ENCODE peak calls at places on chromosomes 13 and 19, in ten cellular contexts. One of them, this sample, is unnamed.

GRCh38 chr19:16736709-16737108 is 17.1 kb downstream of the NWD1 start:
- DNase-seq in dorsolateral prefrontal cortex: no peak
- DNase-seq in heart left ventricle: no peak
- DNase-seq in bronchial epithelial cell: no peak
- DNase-seq in mammary epithelial cell: no peak
- DNase-seq in CD8-positive, alpha-beta memory T cell: no peak
- DNase-seq in H1: no peak
- DNase-seq in mesendoderm: peak; percentile 13
- DNase-seq in cardiac muscle cell: peak; percentile 3
- DNase-seq in AG04450: no peak
- DNase-seq in this sample: no peak

GRCh38 chr19:47111081-47111589 is 2.4 kb downstream of the ZC3H4 start:
- DNase-seq in AG04450: no peak
- DNase-seq in CD8-positive, alpha-beta memory T cell: peak; percentile 59
- DNase-seq in H1: no peak
- DNase-seq in mammary epithelial cell: peak; percentile 28
- DNase-seq in dorsolateral prefrontal cortex: peak; percentile 57
- DNase-seq in heart left ventricle: peak; percentile 30
- DNase-seq in bronchial epithelial cell: no peak
- DNase-seq in cardiac muscle cell: no peak
- DNase-seq in mesendoderm: no peak
- DNase-seq in this sample: no peak

GRCh38 chr19:17121736-17122293 is 46.2 kb downstream of the MYO9B start:
- DNase-seq in heart left ventricle: no peak
- DNase-seq in mesendoderm: no peak
- DNase-seq in dorsolateral prefrontal cortex: no peak
- DNase-seq in H1: no peak
- DNase-seq in cardiac muscle cell: peak; percentile 93
- DNase-seq in bronchial epithelial cell: no peak
- DNase-seq in mammary epithelial cell: no peak
- DNase-seq in CD8-positive, alpha-beta memory T cell: no peak
- DNase-seq in AG04450: no peak
- DNase-seq in this sample: no peak

GRCh38 chr19:49513746-49514118 is 1.3 kb downstream of the FCGRT start:
- DNase-seq in mammary epithelial cell: no peak
- DNase-seq in cardiac muscle cell: no peak
- DNase-seq in heart left ventricle: no peak
- DNase-seq in AG04450: no peak
- DNase-seq in CD8-positive, alpha-beta memory T cell: no peak
- DNase-seq in H1: no peak
- DNase-seq in dorsolateral prefrontal cortex: no peak
- DNase-seq in mesendoderm: no peak
- DNase-seq in bronchial epithelial cell: no peak
- DNase-seq in this sample: no peak

GRCh38 chr19:49624967-49625910 is 14.7 kb downstream of the RRAS start:
- DNase-seq in CD8-positive, alpha-beta memory T cell: no peak
- DNase-seq in mesendoderm: no peak
- DNase-seq in AG04450: no peak
- DNase-seq in heart left ventricle: no peak
- DNase-seq in cardiac muscle cell: no peak
- DNase-seq in bronchial epithelial cell: no peak
- DNase-seq in dorsolateral prefrontal cortex: no peak
- DNase-seq in mammary epithelial cell: no peak
- DNase-seq in H1: no peak
- DNase-seq in this sample: no peak

GRCh38 chr13:29402168-29402621 is 193.3 kb downstream of the SLC7A1 start:
- DNase-seq in AG04450: peak; percentile 15
- DNase-seq in bronchial epithelial cell: no peak
- DNase-seq in mesendoderm: no peak
- DNase-seq in H1: no peak
- DNase-seq in CD8-positive, alpha-beta memory T cell: no peak
- DNase-seq in heart left ventricle: no peak
- DNase-seq in dorsolateral prefrontal cortex: no peak
- DNase-seq in cardiac muscle cell: peak; percentile 4
- DNase-seq in mammary epithelial cell: peak; percentile 17
- DNase-seq in this sample: no peak

GRCh38 chr19:18611327-18612050 is 1.2 kb upstream of the TMEM59L start:
- DNase-seq in cardiac muscle cell: no peak
- DNase-seq in dorsolateral prefrontal cortex: no peak
- DNase-seq in mesendoderm: peak; percentile 42
- DNase-seq in heart left ventricle: no peak
- DNase-seq in bronchial epithelial cell: no peak
- DNase-seq in H1: no peak
- DNase-seq in CD8-positive, alpha-beta memory T cell: no peak
- DNase-seq in AG04450: no peak
- DNase-seq in mammary epithelial cell: no peak
- DNase-seq in this sample: no peak

GRCh38 chr19:36152061-36152885 is at the start of gene COX7A1:
- DNase-seq in mesendoderm: no peak
- DNase-seq in dorsolateral prefrontal cortex: peak; percentile 64
- DNase-seq in bronchial epithelial cell: no peak
- DNase-seq in mammary epithelial cell: no peak
- DNase-seq in AG04450: no peak
- DNase-seq in heart left ventricle: peak; percentile 88
- DNase-seq in CD8-positive, alpha-beta memory T cell: no peak
- DNase-seq in cardiac muscle cell: peak; percentile 74
- DNase-seq in H1: no peak
- DNase-seq in this sample: no peak

GRCh38 chr19:10007811-10008211 is 2.5 kb downstream of the COL5A3 start:
- DNase-seq in dorsolateral prefrontal cortex: no peak
- DNase-seq in heart left ventricle: peak; percentile 73
- DNase-seq in AG04450: no peak
- DNase-seq in H1: no peak
- DNase-seq in mammary epithelial cell: no peak
- DNase-seq in bronchial epithelial cell: no peak
- DNase-seq in CD8-positive, alpha-beta memory T cell: no peak
- DNase-seq in mesendoderm: no peak
- DNase-seq in cardiac muscle cell: peak; percentile 61
- DNase-seq in this sample: no peak

GRCh38 chr13:93262729-93263128 is 36.1 kb downstream of the GPC6 start:
- DNase-seq in mesendoderm: no peak
- DNase-seq in AG04450: no peak
- DNase-seq in heart left ventricle: no peak
- DNase-seq in H1: no peak
- DNase-seq in CD8-positive, alpha-beta memory T cell: no peak
- DNase-seq in dorsolateral prefrontal cortex: no peak
- DNase-seq in bronchial epithelial cell: peak; percentile 73
- DNase-seq in cardiac muscle cell: peak; percentile 39
- DNase-seq in mammary epithelial cell: peak; percentile 71
- DNase-seq in this sample: no peak

GRCh38 chr13:40440990-40441820 is 225.2 kb downstream of the FOXO1 start:
- DNase-seq in bronchial epithelial cell: peak; percentile 50
- DNase-seq in AG04450: no peak
- DNase-seq in CD8-positive, alpha-beta memory T cell: no peak
- DNase-seq in mammary epithelial cell: peak; percentile 57
- DNase-seq in heart left ventricle: peak; percentile 80
- DNase-seq in cardiac muscle cell: peak; percentile 55
- DNase-seq in H1: no peak
- DNase-seq in dorsolateral prefrontal cortex: peak; percentile 73
- DNase-seq in mesendoderm: no peak
- DNase-seq in this sample: no peak

GRCh38 chr13:38804536-38804935 is 117.7 kb downstream of the FREM2 start:
- DNase-seq in AG04450: no peak
- DNase-seq in bronchial epithelial cell: peak; percentile 72
- DNase-seq in mammary epithelial cell: peak; percentile 82
- DNase-seq in heart left ventricle: no peak
- DNase-seq in CD8-positive, alpha-beta memory T cell: no peak
- DNase-seq in H1: no peak
- DNase-seq in mesendoderm: no peak
- DNase-seq in dorsolateral prefrontal cortex: no peak
- DNase-seq in cardiac muscle cell: peak; percentile 1
- DNase-seq in this sample: no peak

GRCh38 chr19:16625183-16625958 is 2.6 kb downstream of the MED26 start:
- DNase-seq in H1: no peak
- DNase-seq in mammary epithelial cell: no peak
- DNase-seq in mesendoderm: no peak
- DNase-seq in AG04450: no peak
- DNase-seq in cardiac muscle cell: no peak
- DNase-seq in bronchial epithelial cell: peak; percentile 55
- DNase-seq in heart left ventricle: no peak
- DNase-seq in dorsolateral prefrontal cortex: no peak
- DNase-seq in CD8-positive, alpha-beta memory T cell: no peak
- DNase-seq in this sample: no peak

DNA sequence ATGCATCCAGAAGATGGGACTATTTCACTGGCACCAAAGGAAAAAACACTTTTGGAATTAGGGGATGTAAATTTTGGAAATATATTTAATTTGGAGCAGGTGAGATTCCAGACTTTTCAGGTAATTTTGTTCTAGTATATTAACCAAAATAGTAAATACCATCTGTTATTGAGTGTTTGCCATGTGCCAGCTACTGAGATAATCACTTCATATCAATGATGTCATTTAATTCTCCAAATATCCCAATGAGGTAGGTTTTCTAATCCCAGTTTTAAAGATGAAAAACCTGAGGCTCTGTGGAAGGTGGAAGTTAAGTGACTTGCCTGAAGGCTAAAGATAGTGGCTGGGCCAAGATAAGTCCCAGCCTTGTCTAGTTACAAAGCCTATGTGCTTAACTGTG is 95.2 kb downstream of the TDRD3 start:
- DNase-seq in heart left ventricle: no peak
- DNase-seq in mammary epithelial cell: no peak
- DNase-seq in bronchial epithelial cell: no peak
- DNase-seq in cardiac muscle cell: no peak
- DNase-seq in AG04450: no peak
- DNase-seq in CD8-positive, alpha-beta memory T cell: no peak
- DNase-seq in dorsolateral prefrontal cortex: no peak
- DNase-seq in H1: no peak
- DNase-seq in mesendoderm: no peak
- DNase-seq in this sample: no peak
- H3K27me3 ChIP-seq in heart left ventricle: no peaks in the 10 kb centered on the region
- H3K27me3 ChIP-seq in mammary epithelial cell: no peaks in the 10 kb centered on the region
- H3K27me3 ChIP-seq in bronchial epithelial cell: no peaks in the 10 kb centered on the region
- H3K27me3 ChIP-seq in cardiac muscle cell: no peaks in the 10 kb centered on the region
- H3K27me3 ChIP-seq in AG04450: no peaks in the 10 kb centered on the region
- H3K27me3 ChIP-seq in CD8-positive, alpha-beta memory T cell: no peaks in the 10 kb centered on the region
- H3K27me3 ChIP-seq in dorsolateral prefrontal cortex: no peaks in the 10 kb centered on the region
- H3K27me3 ChIP-seq in H1: no peaks in the 10 kb centered on the region
- H3K27me3 ChIP-seq in mesendoderm: no peaks in the 10 kb centered on the region
- H3K27me3 ChIP-seq in this sample: no peaks in the 10 kb centered on the region

GRCh38 chr19:726993-727956 is 18.5 kb downstream of the PALM start:
- DNase-seq in mammary epithelial cell: no peak
- DNase-seq in H1: no peak
- DNase-seq in AG04450: no peak
- DNase-seq in cardiac muscle cell: no peak
- DNase-seq in CD8-positive, alpha-beta memory T cell: no peak
- DNase-seq in heart left ventricle: no peak
- DNase-seq in mesendoderm: no peak
- DNase-seq in dorsolateral prefrontal cortex: no peak
- DNase-seq in bronchial epithelial cell: no peak
- DNase-seq in this sample: no peak

GRCh38 chr19:730382-730668 is 20.6 kb upstream of the MISP start:
- DNase-seq in bronchial epithelial cell: no peak
- DNase-seq in cardiac muscle cell: no peak
- DNase-seq in CD8-positive, alpha-beta memory T cell: no peak
- DNase-seq in dorsolateral prefrontal cortex: no peak
- DNase-seq in mesendoderm: no peak
- DNase-seq in mammary epithelial cell: no peak
- DNase-seq in heart left ventricle: no peak
- DNase-seq in AG04450: no peak
- DNase-seq in H1: no peak
- DNase-seq in this sample: no peak

GRCh38 chr19:725461-726089 is 16.8 kb downstream of the PALM start:
- DNase-seq in heart left ventricle: no peak
- DNase-seq in cardiac muscle cell: no peak
- DNase-seq in bronchial epithelial cell: no peak
- DNase-seq in AG04450: no peak
- DNase-seq in H1: no peak
- DNase-seq in mammary epithelial cell: no peak
- DNase-seq in mesendoderm: no peak
- DNase-seq in CD8-positive, alpha-beta memory T cell: no peak
- DNase-seq in dorsolateral prefrontal cortex: no peak
- DNase-seq in this sample: no peak

GRCh38 chr19:729564-730381 is 21.0 kb downstream of the PALM start:
- DNase-seq in bronchial epithelial cell: no peak
- DNase-seq in dorsolateral prefrontal cortex: no peak
- DNase-seq in H1: no peak
- DNase-seq in AG04450: no peak
- DNase-seq in CD8-positive, alpha-beta memory T cell: no peak
- DNase-seq in mesendoderm: no peak
- DNase-seq in mammary epithelial cell: no peak
- DNase-seq in heart left ventricle: no peak
- DNase-seq in cardiac muscle cell: no peak
- DNase-seq in this sample: no peak

DNA sequence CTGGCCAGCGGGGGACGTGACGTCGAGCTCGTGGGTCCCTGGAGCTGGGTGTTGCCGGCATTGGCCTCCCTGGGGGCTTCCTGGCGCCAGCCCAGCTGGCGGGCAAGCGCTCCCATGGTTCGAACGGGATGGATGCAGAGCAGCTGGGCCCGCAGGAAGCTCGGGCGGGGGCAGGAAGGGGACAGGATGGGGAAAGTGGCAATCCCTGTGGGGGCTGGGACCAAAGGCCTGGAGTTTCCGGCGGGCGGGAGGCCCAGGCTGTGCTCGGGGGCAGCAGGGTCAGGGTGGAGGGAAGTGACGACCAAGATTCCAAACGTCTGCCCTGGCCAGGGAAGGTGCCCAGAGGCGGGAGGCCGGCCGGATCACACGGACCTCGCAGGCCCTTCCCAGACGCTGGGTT is 19.3 kb downstream of the PALM start:
- DNase-seq in H1: no peak
- DNase-seq in CD8-positive, alpha-beta memory T cell: no peak
- DNase-seq in dorsolateral prefrontal cortex: no peak
- DNase-seq in AG04450: no peak
- DNase-seq in cardiac muscle cell: peak; percentile 75
- DNase-seq in mammary epithelial cell: no peak
- DNase-seq in mesendoderm: no peak
- DNase-seq in bronchial epithelial cell: no peak
- DNase-seq in heart left ventricle: peak; percentile 91
- DNase-seq in this sample: no peak
- H3K27me3 ChIP-seq in H1: no peaks in the 10 kb centered on the region
- H3K27me3 ChIP-seq in CD8-positive, alpha-beta memory T cell: no peaks in the 10 kb centered on the region
- H3K27me3 ChIP-seq in dorsolateral prefrontal cortex: no peaks in the 10 kb centered on the region
- H3K27me3 ChIP-seq in AG04450: no peaks in the 10 kb centered on the region
- H3K27me3 ChIP-seq in cardiac muscle cell: no peaks in the 10 kb centered on the region
- H3K27me3 ChIP-seq in mammary epithelial cell: no peaks in the 10 kb centered on the region
- H3K27me3 ChIP-seq in mesendoderm: no peaks in the 10 kb centered on the region
- H3K27me3 ChIP-seq in bronchial epithelial cell: no peaks in the 10 kb centered on the region
- H3K27me3 ChIP-seq in heart left ventricle: no peaks in the 10 kb centered on the region
- H3K27me3 ChIP-seq in this sample: no peaks in the 10 kb centered on the region

GRCh38 chr19:3363841-3364500 is 2.4 kb upstream of the NFIC start:
- DNase-seq in cardiac muscle cell: no peak
- DNase-seq in dorsolateral prefrontal cortex: no peak
- DNase-seq in bronchial epithelial cell: no peak
- DNase-seq in CD8-positive, alpha-beta memory T cell: no peak
- DNase-seq in AG04450: no peak
- DNase-seq in mammary epithelial cell: no peak
- DNase-seq in H1: no peak
- DNase-seq in heart left ventricle: no peak
- DNase-seq in mesendoderm: no peak
- DNase-seq in this sample: no peak
- H3K27me3 ChIP-seq in cardiac muscle cell: peaks cover 70% of the 10 kb centered on the region
- H3K27me3 ChIP-seq in dorsolateral prefrontal cortex: no peaks in the 10 kb centered on the region
- H3K27me3 ChIP-seq in bronchial epithelial cell: no peaks in the 10 kb centered on the region
- H3K27me3 ChIP-seq in CD8-positive, alpha-beta memory T cell: no peaks in the 10 kb centered on the region
- H3K27me3 ChIP-seq in AG04450: no peaks in the 10 kb centered on the region
- H3K27me3 ChIP-seq in mammary epithelial cell: no peaks in the 10 kb centered on the region
- H3K27me3 ChIP-seq in H1: peaks cover 93% of the 10 kb centered on the region
- H3K27me3 ChIP-seq in heart left ventricle: no peaks in the 10 kb centered on the region
- H3K27me3 ChIP-seq in mesendoderm: peaks cover 74% of the 10 kb centered on the region
- H3K27me3 ChIP-seq in this sample: no peaks in the 10 kb centered on the region

GRCh38 chr19:7730286-7731217 is 1.4 kb downstream of the CLEC4G start:
- DNase-seq in CD8-positive, alpha-beta memory T cell: no peak
- DNase-seq in H1: no peak
- DNase-seq in cardiac muscle cell: no peak
- DNase-seq in heart left ventricle: no peak
- DNase-seq in mesendoderm: no peak
- DNase-seq in bronchial epithelial cell: no peak
- DNase-seq in mammary epithelial cell: no peak
- DNase-seq in AG04450: no peak
- DNase-seq in dorsolateral prefrontal cortex: no peak
- DNase-seq in this sample: no peak
- H3K27me3 ChIP-seq in CD8-positive, alpha-beta memory T cell: peaks cover 17% of the 10 kb centered on the region
- H3K27me3 ChIP-seq in H1: peaks cover 45% of the 10 kb centered on the region
- H3K27me3 ChIP-seq in cardiac muscle cell: peaks cover 88% of the 10 kb centered on the region
- H3K27me3 ChIP-seq in heart left ventricle: peaks cover 35% of the 10 kb centered on the region
- H3K27me3 ChIP-seq in mesendoderm: peaks cover 25% of the 10 kb centered on the region
- H3K27me3 ChIP-seq in bronchial epithelial cell: peaks cover 7% of the 10 kb centered on the region
- H3K27me3 ChIP-seq in mammary epithelial cell: peaks cover 24% of the 10 kb centered on the region
- H3K27me3 ChIP-seq in AG04450: peaks cover 31% of the 10 kb centered on the region
- H3K27me3 ChIP-seq in dorsolateral prefrontal cortex: peaks cover 21% of the 10 kb centered on the region
- H3K27me3 ChIP-seq in this sample: peaks cover 5% of the 10 kb centered on the region

This sample was measured in esophagus squamous epithelium.